ENCODE peak calls at places on chromosomes 3 and 15, in five cellular contexts. Q is spleen, S is dorsolateral prefrontal cortex, A is nephron progenitor cell, B is astrocyte of the spinal cord. J is an unnamed sample.

GRCh38 chr3:13414040-13414729 is 5.9 kb downstream of the NUP210 start:
- DNase-seq in S (no peak), B (no peak), A (no peak), Q (peak), J (no peak)

GRCh38 chr15:96327155-96327741 is 3.3 kb upstream of the NR2F2 start:
- DNase-seq in Q (no peak), B (peak), A (no peak), S (no peak), J (no peak)

GRCh38 chr3:72152551-72153476 is 367.9 kb upstream of the PROK2 start:
- DNase-seq in Q (no peak), S (peak), A (no peak), B (peak), J (no peak)

GRCh38 chr15:101390462-101390861 is 95.4 kb upstream of the SNRPA1 start:
- DNase-seq in Q (peak), S (no peak), A (no peak), B (no peak), J (no peak)

GRCh38 chr3:50617096-50617791 is at the start of gene MAPKAPK3:
- DNase-seq in Q (peak), S (no peak), B (no peak), A (no peak), J (no peak)

GRCh38 chr15:98043160-98044059 is 82.9 kb downstream of the ARRDC4 start:
- DNase-seq in Q (no peak), A (no peak), B (no peak), S (no peak), J (no peak)

GRCh38 chr15:26879770-26880169 is 12.9 kb downstream of the GABRA5 start:
- DNase-seq in B (no peak), Q (no peak), A (no peak), S (no peak), J (no peak)

GRCh38 chr3:55571216-55571813 is 84.2 kb upstream of the WNT5A start:
- DNase-seq in Q (no peak), B (peak), A (no peak), S (no peak), J (no peak)

GRCh38 chr3:177610677-177611654 is 413.7 kb upstream of the TBL1XR1 start:
- DNase-seq in Q (no peak), S (no peak), B (peak), A (no peak), J (peak)

GRCh38 chr3:106214641-106215040 is 345.8 kb upstream of the CBLB start:
- DNase-seq in A (no peak), B (no peak), Q (no peak), S (no peak), J (no peak)

GRCh38 chr15:51908312-51908711 is 63.3 kb downstream of the LEO1 start:
- DNase-seq in B (peak), S (no peak), A (no peak), Q (no peak), J (no peak)

GRCh38 chr15:43256341-43256740 is 10.4 kb downstream of the TGM5 start:
- DNase-seq in S (no peak), Q (no peak), A (no peak), B (no peak), J (no peak)

GRCh38 chr3:31531992-31532586 is 636 bp upstream of the STT3B start:
- DNase-seq in S (peak), B (peak), Q (peak), A (peak), J (peak)
- TF ChIP-seq CTCF in S (peak), B (no peak), Q (peak), A (no peak), J (no peak)

GRCh38 chr15:92633001-92633400 is 22.6 kb downstream of the FAM174B start:
- DNase-seq in S (no peak), Q (no peak), A (no peak), B (no peak), J (no peak)

GRCh38 chr15:92633418-92633817 is 22.2 kb downstream of the FAM174B start:
- DNase-seq in A (no peak), Q (peak), S (no peak), B (no peak), J (no peak)

GRCh38 chr15:92629276-92629974 is 26.1 kb downstream of the FAM174B start:
- DNase-seq in Q (peak), S (peak), B (no peak), A (no peak), J (no peak)

GRCh38 chr15:92629975-92630626 is 25.5 kb downstream of the FAM174B start:
- DNase-seq in B (no peak), S (peak), Q (peak), A (no peak), J (no peak)

GRCh38 chr15:92631721-92632120 is 23.9 kb downstream of the FAM174B start:
- DNase-seq in B (no peak), S (no peak), A (no peak), Q (peak), J (no peak)
- TF ChIP-seq CTCF in B (no peak), S (no peak), A (no peak), Q (no peak), J (no peak)

GRCh38 chr3:44074181-44074580 is 167.5 kb upstream of the TOPAZ1 start:
- DNase-seq in S (no peak), A (no peak), Q (no peak), B (no peak), J (no peak)

GRCh38 chr3:44076221-44076829 is 165.4 kb upstream of the TOPAZ1 start:
- DNase-seq in Q (no peak), S (no peak), B (no peak), A (no peak), J (no peak)

GRCh38 chr3:44079916-44080315 is 161.8 kb upstream of the TOPAZ1 start:
- DNase-seq in Q (no peak), B (no peak), S (no peak), A (no peak), J (no peak)

GRCh38 chr3:44078863-44079262 is 162.8 kb upstream of the TOPAZ1 start:
- DNase-seq in B (no peak), A (no peak), Q (no peak), S (no peak), J (no peak)

GRCh38 chr3:44077267-44077666 is 164.4 kb upstream of the TOPAZ1 start:
- DNase-seq in S (no peak), A (no peak), B (no peak), Q (no peak), J (no peak)
- TF ChIP-seq CTCF in S (no peak), A (no peak), B (peak), Q (no peak), J (no peak)

GRCh38 chr3:48303021-48303420 is 30.4 kb downstream of the SPINK8 start:
- DNase-seq in B (no peak), Q (no peak), A (no peak), S (no peak), J (no peak)

GRCh38 chr3:48299746-48300361 is 33.6 kb downstream of the SPINK8 start:
- DNase-seq in A (no peak), S (no peak), B (no peak), Q (no peak), J (no peak)

GRCh38 chr3:48301814-48302194 is 31.7 kb downstream of the SPINK8 start:
- DNase-seq in B (no peak), Q (no peak), A (no peak), S (no peak), J (no peak)

GRCh38 chr3:48297111-48297810 is 36.2 kb downstream of the SPINK8 start:
- DNase-seq in B (no peak), Q (no peak), A (no peak), S (no peak), J (no peak)

GRCh38 chr3:48301020-48301813 is 32.2 kb downstream of the SPINK8 start:
- DNase-seq in S (peak), A (peak), Q (peak), B (peak), J (peak)
- TF ChIP-seq CTCF in S (peak), A (no peak), Q (peak), B (no peak), J (no peak)

DNA sequence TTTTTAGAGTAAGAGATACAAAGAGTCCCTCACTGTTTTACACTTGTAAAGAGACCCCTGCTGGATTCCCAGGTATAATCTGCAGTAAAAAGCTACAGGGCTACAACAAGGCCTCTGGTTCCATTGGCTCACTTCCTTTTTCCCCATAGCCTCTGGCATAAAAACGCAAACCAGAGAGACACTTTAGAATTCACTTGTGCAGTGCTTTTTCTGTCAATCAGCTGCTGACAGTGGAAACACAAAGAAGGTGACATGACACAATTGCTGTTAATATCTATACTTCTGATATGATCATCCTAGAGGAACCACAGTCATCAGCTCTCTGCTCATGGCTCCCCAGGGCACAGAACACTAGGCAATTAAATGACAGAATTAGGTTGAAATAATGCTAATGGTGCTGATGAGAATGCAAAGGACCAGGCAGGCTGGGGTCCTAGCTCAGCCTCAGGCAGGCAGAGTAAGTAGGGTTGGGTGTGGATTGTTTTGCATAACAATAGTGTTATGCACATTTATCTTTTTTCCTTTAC is 667.9 kb upstream of the CFAP20DC start:
- DNase-seq in A (no peak), B (no peak), Q (no peak), S (no peak), J (no peak)
- TF ChIP-seq CTCF in A (no peak), B (no peak), Q (no peak), S (no peak), J (no peak)

GRCh38 chr15:67385971-67386370 is 131.4 kb downstream of the IQCH start:
- DNase-seq in Q (no peak), B (no peak), A (no peak), S (no peak), J (no peak)

GRCh38 chr15:67381416-67382045 is 126.9 kb downstream of the IQCH start:
- DNase-seq in B (no peak), Q (no peak), A (no peak), S (no peak), J (no peak)

GRCh38 chr15:67384761-67385160 is 130.2 kb downstream of the IQCH start:
- DNase-seq in S (no peak), Q (no peak), B (no peak), A (no peak), J (no peak)

GRCh38 chr15:67382723-67383122 is 128.1 kb downstream of the IQCH start:
- DNase-seq in S (no peak), B (no peak), A (no peak), Q (no peak), J (no peak)

DNA sequence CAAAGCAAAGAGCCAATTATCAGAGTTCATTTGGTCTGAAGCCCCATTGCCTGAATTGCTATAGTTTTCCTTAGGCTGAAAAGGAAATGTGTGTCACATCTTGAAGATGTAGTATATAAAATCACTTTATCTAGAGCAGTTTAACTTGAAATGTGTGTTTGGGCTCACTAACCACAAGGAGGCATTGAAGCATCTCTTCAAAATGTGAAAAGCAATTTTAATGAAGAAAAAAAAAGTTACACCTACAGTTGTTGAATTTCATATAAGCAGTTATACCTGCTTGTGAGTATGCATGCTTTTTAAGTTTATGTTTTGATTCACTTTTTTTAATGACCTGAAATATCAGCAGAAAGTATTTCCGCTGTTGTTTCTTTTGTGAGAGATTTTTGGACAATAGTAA is 129.3 kb downstream of the IQCH start:
- DNase-seq in Q (no peak), B (peak), S (no peak), A (no peak), J (no peak)
- TF ChIP-seq CTCF in Q (no peak), B (peak), S (no peak), A (no peak), J (no peak)

GRCh38 chr3:135965506-135966348 is at the start of gene PPP2R3A:
- DNase-seq in S (peak), Q (peak), B (peak), A (peak), J (peak)

GRCh38 chr3:135967867-135968266 is 2.3 kb downstream of the PPP2R3A start:
- DNase-seq in B (no peak), Q (no peak), A (no peak), S (no peak), J (no peak)

GRCh38 chr3:135965129-135965505 is 411 bp upstream of the PPP2R3A start:
- DNase-seq in Q (no peak), B (peak), S (no peak), A (no peak), J (no peak)

GRCh38 chr3:135966875-135967274 is 1.3 kb downstream of the PPP2R3A start:
- DNase-seq in B (peak), Q (no peak), A (no peak), S (no peak), J (no peak)

GRCh38 chr3:135966349-135966695 is 794 bp downstream of the PPP2R3A start:
- DNase-seq in B (peak), Q (peak), A (peak), S (peak), J (no peak)
- TF ChIP-seq CTCF in B (no peak), Q (no peak), A (no peak), S (no peak), J (no peak)

J was measured in omental fat pad.